ENCODE peak calls at places on chromosome 7, in eight cellular contexts. One of them, this sample, is unnamed.

GRCh38 chr7:131919920-131920709 is 363.7 kb upstream of the PODXL start:
- DNase-seq in CD4-positive, alpha-beta T cell: no peak
- DNase-seq in hypothalamus: no peak
- DNase-seq in HFFc6: no peak
- DNase-seq in naive thymus-derived CD8-positive, alpha-beta T cell: no peak
- DNase-seq in NCI-H748 treated with DMSO at 0.1 percent for 48 hours: no peak
- DNase-seq in occipital lobe: no peak
- DNase-seq in H1: no peak
- DNase-seq in this sample: no peak

GRCh38 chr7:1989049-1989860 is 243.5 kb downstream of the MAD1L1 start:
- DNase-seq in CD4-positive, alpha-beta T cell: no peak
- DNase-seq in hypothalamus: no peak
- DNase-seq in HFFc6: no peak
- DNase-seq in naive thymus-derived CD8-positive, alpha-beta T cell: no peak
- DNase-seq in NCI-H748 treated with DMSO at 0.1 percent for 48 hours: no peak
- DNase-seq in occipital lobe: no peak
- DNase-seq in H1: no peak
- DNase-seq in this sample: no peak

GRCh38 chr7:141649137-141649864 is 52.7 kb downstream of the DENND11 start:
- DNase-seq in CD4-positive, alpha-beta T cell: no peak
- DNase-seq in hypothalamus: no peak
- DNase-seq in HFFc6: no peak
- DNase-seq in naive thymus-derived CD8-positive, alpha-beta T cell: no peak
- DNase-seq in NCI-H748 treated with DMSO at 0.1 percent for 48 hours: no peak
- DNase-seq in occipital lobe: no peak
- DNase-seq in H1: no peak
- DNase-seq in this sample: no peak

GRCh38 chr7:67955061-67955460 is 958.4 kb downstream of the TYW1 start:
- DNase-seq in CD4-positive, alpha-beta T cell: no peak
- DNase-seq in hypothalamus: no peak
- DNase-seq in HFFc6: no peak
- DNase-seq in naive thymus-derived CD8-positive, alpha-beta T cell: no peak
- DNase-seq in NCI-H748 treated with DMSO at 0.1 percent for 48 hours: no peak
- DNase-seq in occipital lobe: no peak
- DNase-seq in H1: no peak
- DNase-seq in this sample: no peak

GRCh38 chr7:127347567-127348246 is 44.8 kb downstream of the ZNF800 start:
- DNase-seq in CD4-positive, alpha-beta T cell: peak
- DNase-seq in hypothalamus: peak
- DNase-seq in HFFc6: peak
- DNase-seq in naive thymus-derived CD8-positive, alpha-beta T cell: peak
- DNase-seq in NCI-H748 treated with DMSO at 0.1 percent for 48 hours: peak
- DNase-seq in occipital lobe: peak
- DNase-seq in H1: peak
- DNase-seq in this sample: no peak

GRCh38 chr7:12715372-12716133 is 28.1 kb downstream of the ARL4A start:
- DNase-seq in CD4-positive, alpha-beta T cell: peak
- DNase-seq in hypothalamus: peak
- DNase-seq in HFFc6: peak
- DNase-seq in naive thymus-derived CD8-positive, alpha-beta T cell: peak
- DNase-seq in NCI-H748 treated with DMSO at 0.1 percent for 48 hours: peak
- DNase-seq in occipital lobe: peak
- DNase-seq in H1: peak
- DNase-seq in this sample: no peak

GRCh38 chr7:69232445-69233376 is 365.6 kb upstream of the AUTS2 start:
- DNase-seq in CD4-positive, alpha-beta T cell: no peak
- DNase-seq in hypothalamus: no peak
- DNase-seq in HFFc6: no peak
- DNase-seq in naive thymus-derived CD8-positive, alpha-beta T cell: no peak
- DNase-seq in NCI-H748 treated with DMSO at 0.1 percent for 48 hours: peak
- DNase-seq in occipital lobe: no peak
- DNase-seq in H1: peak
- DNase-seq in this sample: no peak

GRCh38 chr7:67392596-67393438 is 396.2 kb downstream of the TYW1 start:
- DNase-seq in CD4-positive, alpha-beta T cell: no peak
- DNase-seq in hypothalamus: no peak
- DNase-seq in HFFc6: no peak
- DNase-seq in naive thymus-derived CD8-positive, alpha-beta T cell: no peak
- DNase-seq in NCI-H748 treated with DMSO at 0.1 percent for 48 hours: no peak
- DNase-seq in occipital lobe: no peak
- DNase-seq in H1: no peak
- DNase-seq in this sample: no peak

GRCh38 chr7:150904342-150904909 is 52.1 kb downstream of the AOC1 start:
- DNase-seq in CD4-positive, alpha-beta T cell: no peak
- DNase-seq in hypothalamus: no peak
- DNase-seq in HFFc6: no peak
- DNase-seq in naive thymus-derived CD8-positive, alpha-beta T cell: no peak
- DNase-seq in NCI-H748 treated with DMSO at 0.1 percent for 48 hours: no peak
- DNase-seq in occipital lobe: no peak
- DNase-seq in H1: no peak
- DNase-seq in this sample: no peak

GRCh38 chr7:118041336-118041878 is 142.6 kb upstream of the LSM8 start:
- DNase-seq in CD4-positive, alpha-beta T cell: no peak
- DNase-seq in hypothalamus: no peak
- DNase-seq in HFFc6: no peak
- DNase-seq in naive thymus-derived CD8-positive, alpha-beta T cell: no peak
- DNase-seq in NCI-H748 treated with DMSO at 0.1 percent for 48 hours: no peak
- DNase-seq in occipital lobe: no peak
- DNase-seq in H1: no peak
- DNase-seq in this sample: no peak

GRCh38 chr7:673681-674453 is 52.6 kb upstream of the DNAAF5 start:
- DNase-seq in CD4-positive, alpha-beta T cell: no peak
- DNase-seq in hypothalamus: no peak
- DNase-seq in HFFc6: no peak
- DNase-seq in naive thymus-derived CD8-positive, alpha-beta T cell: no peak
- DNase-seq in NCI-H748 treated with DMSO at 0.1 percent for 48 hours: no peak
- DNase-seq in occipital lobe: no peak
- DNase-seq in H1: no peak
- DNase-seq in this sample: no peak

GRCh38 chr7:51224811-51225581 is 91.6 kb downstream of the COBL start:
- DNase-seq in CD4-positive, alpha-beta T cell: no peak
- DNase-seq in hypothalamus: no peak
- DNase-seq in HFFc6: no peak
- DNase-seq in naive thymus-derived CD8-positive, alpha-beta T cell: no peak
- DNase-seq in NCI-H748 treated with DMSO at 0.1 percent for 48 hours: peak
- DNase-seq in occipital lobe: no peak
- DNase-seq in H1: peak
- DNase-seq in this sample: no peak

GRCh38 chr7:146510088-146510680 is 393.6 kb downstream of the CNTNAP2 start:
- DNase-seq in CD4-positive, alpha-beta T cell: no peak
- DNase-seq in hypothalamus: no peak
- DNase-seq in HFFc6: no peak
- DNase-seq in naive thymus-derived CD8-positive, alpha-beta T cell: no peak
- DNase-seq in NCI-H748 treated with DMSO at 0.1 percent for 48 hours: no peak
- DNase-seq in occipital lobe: no peak
- DNase-seq in H1: no peak
- DNase-seq in this sample: no peak

GRCh38 chr7:111274882-111275281 is 184.0 kb downstream of the LRRN3 start:
- DNase-seq in CD4-positive, alpha-beta T cell: no peak
- DNase-seq in hypothalamus: no peak
- DNase-seq in HFFc6: no peak
- DNase-seq in naive thymus-derived CD8-positive, alpha-beta T cell: no peak
- DNase-seq in NCI-H748 treated with DMSO at 0.1 percent for 48 hours: no peak
- DNase-seq in occipital lobe: no peak
- DNase-seq in H1: no peak
- DNase-seq in this sample: no peak

GRCh38 chr7:30241767-30242166 is 42.6 kb upstream of the ZNRF2 start:
- DNase-seq in CD4-positive, alpha-beta T cell: no peak
- DNase-seq in hypothalamus: no peak
- DNase-seq in HFFc6: no peak
- DNase-seq in naive thymus-derived CD8-positive, alpha-beta T cell: no peak
- DNase-seq in NCI-H748 treated with DMSO at 0.1 percent for 48 hours: no peak
- DNase-seq in occipital lobe: no peak
- DNase-seq in H1: no peak
- DNase-seq in this sample: no peak

GRCh38 chr7:73715648-73716317 is 3.7 kb downstream of the STX1A start:
- DNase-seq in CD4-positive, alpha-beta T cell: no peak
- DNase-seq in hypothalamus: no peak
- DNase-seq in HFFc6: peak
- DNase-seq in naive thymus-derived CD8-positive, alpha-beta T cell: no peak
- DNase-seq in NCI-H748 treated with DMSO at 0.1 percent for 48 hours: no peak
- DNase-seq in occipital lobe: no peak
- DNase-seq in H1: no peak
- DNase-seq in this sample: peak

GRCh38 chr7:99767662-99768061 is 16.3 kb downstream of the CYP3A4 start:
- DNase-seq in CD4-positive, alpha-beta T cell: no peak
- DNase-seq in hypothalamus: no peak
- DNase-seq in HFFc6: no peak
- DNase-seq in naive thymus-derived CD8-positive, alpha-beta T cell: no peak
- DNase-seq in NCI-H748 treated with DMSO at 0.1 percent for 48 hours: no peak
- DNase-seq in occipital lobe: no peak
- DNase-seq in H1: no peak
- DNase-seq in this sample: no peak

GRCh38 chr7:44880317-44881018 is 4.9 kb downstream of the PURB start:
- DNase-seq in CD4-positive, alpha-beta T cell: no peak
- DNase-seq in hypothalamus: no peak
- DNase-seq in HFFc6: no peak
- DNase-seq in naive thymus-derived CD8-positive, alpha-beta T cell: no peak
- DNase-seq in NCI-H748 treated with DMSO at 0.1 percent for 48 hours: no peak
- DNase-seq in occipital lobe: no peak
- DNase-seq in H1: no peak
- DNase-seq in this sample: no peak

GRCh38 chr7:70477051-70478010 is 654.6 kb upstream of the GALNT17 start:
- DNase-seq in CD4-positive, alpha-beta T cell: no peak
- DNase-seq in hypothalamus: no peak
- DNase-seq in HFFc6: no peak
- DNase-seq in naive thymus-derived CD8-positive, alpha-beta T cell: no peak
- DNase-seq in NCI-H748 treated with DMSO at 0.1 percent for 48 hours: no peak
- DNase-seq in occipital lobe: no peak
- DNase-seq in H1: no peak
- DNase-seq in this sample: no peak